ENCODE peak calls at places on chromosomes 3 and 15, in nine cellular contexts. J is activated naive CD8-positive, alpha-beta T cell treated with anti-CD3 and anti-CD28 coated beads for 36 hours; N is sciatic nerve; U is stimulated activated CD4-positive, alpha-beta T cell treated with anti-CD3 and anti-CD28 coated beads, TNF-alpha, amount 100 ng/mL, for 1 hour; G is testis; Z is hypothalamus; X is activated CD8-positive, alpha-beta T cell treated with anti-CD3 and anti-CD28 coated beads for 36 hours; O is NB4; L is adrenal gland. C is an unnamed sample.

GRCh38 chr15:40693904-40694705 is 869 bp upstream of the RAD51 start:
- DNase-seq in J (no peak), N (no peak), U (no peak), G (peak; percentile 26), Z (no peak), X (peak; percentile 13), O (peak; percentile 59), L (no peak), C (no peak)

GRCh38 chr3:128327606-128328031 is 139.1 kb downstream of the DNAJB8 start:
- DNase-seq in J (no peak), N (no peak), U (no peak), G (peak; percentile 6), Z (no peak), X (no peak), O (no peak), L (peak; percentile 7), C (no peak)

GRCh38 chr15:72098076-72098475 is 19.9 kb downstream of the MYO9A start:
- DNase-seq in J (no peak), N (no peak), U (no peak), G (no peak), Z (no peak), X (no peak), O (no peak), L (no peak), C (no peak)

GRCh38 chr3:148816971-148817519 is 10.6 kb upstream of the CPB1 start:
- DNase-seq in J (no peak), N (no peak), U (no peak), G (no peak), Z (no peak), X (no peak), O (no peak), L (no peak), C (no peak)

GRCh38 chr3:47295976-47296375 is 13.2 kb downstream of the KLHL18 start:
- DNase-seq in J (no peak), N (no peak), U (no peak), G (no peak), Z (no peak), X (no peak), O (no peak), L (no peak), C (no peak)

GRCh38 chr3:95810468-95810867 is 1003.9 kb upstream of the EPHA6 start:
- DNase-seq in J (no peak), N (no peak), U (no peak), G (no peak), Z (no peak), X (no peak), O (no peak), L (no peak), C (no peak)

GRCh38 chr15:22979699-22980188 is 424 bp downstream of the CYFIP1 start:
- DNase-seq in J (peak; percentile 6), N (peak; percentile 70), U (no peak), G (no peak), Z (no peak), X (peak; percentile 2), O (peak; percentile 50), L (no peak), C (no peak)

GRCh38 chr3:51686512-51687215 is 15.6 kb downstream of the TEX264 start:
- DNase-seq in J (peak; percentile 79), N (no peak), U (peak; percentile 64), G (peak; percentile 59), Z (no peak), X (peak; percentile 95), O (peak; percentile 97), L (peak; percentile 58), C (no peak)

GRCh38 chr3:102113421-102114041 is 264.2 kb downstream of the NFKBIZ start:
- DNase-seq in J (no peak), N (no peak), U (no peak), G (no peak), Z (no peak), X (peak; percentile 26), O (no peak), L (no peak), C (no peak)

GRCh38 chr3:196842567-196843434 is 24.9 kb upstream of the SENP5 start:
- DNase-seq in J (no peak), N (no peak), U (no peak), G (no peak), Z (no peak), X (peak; percentile 11), O (no peak), L (no peak), C (no peak)

GRCh38 chr3:188830955-188831354 is 340.8 kb upstream of the TPRG1 start:
- DNase-seq in J (no peak), N (no peak), U (no peak), G (no peak), Z (no peak), X (peak; percentile 15), O (peak; percentile 20), L (no peak), C (no peak)

GRCh38 chr3:126377211-126377610 is 17.5 kb upstream of the CFAP100 start:
- DNase-seq in J (no peak), N (peak; percentile 30), U (no peak), G (no peak), Z (no peak), X (no peak), O (no peak), L (peak; percentile 4), C (no peak)

GRCh38 chr15:62060896-62061280 is 641 bp upstream of the VPS13C start:
- DNase-seq in J (no peak), N (no peak), U (no peak), G (no peak), Z (no peak), X (no peak), O (no peak), L (no peak), C (no peak)

GRCh38 chr15:73617310-73617709 is 15.9 kb downstream of the NPTN start:
- DNase-seq in J (no peak), N (no peak), U (no peak), G (no peak), Z (no peak), X (no peak), O (no peak), L (no peak), C (no peak)

GRCh38 chr15:60299452-60300047 is 98.2 kb downstream of the ANXA2 start:
- DNase-seq in J (no peak), N (no peak), U (no peak), G (peak; percentile 55), Z (no peak), X (no peak), O (no peak), L (no peak), C (no peak)

GRCh38 chr3:120177907-120178306 is 83.7 kb upstream of the GSK3B start:
- DNase-seq in J (no peak), N (no peak), U (no peak), G (no peak), Z (no peak), X (no peak), O (peak; percentile 62), L (no peak), C (no peak)

GRCh38 chr15:31280831-31281216 is 45.8 kb upstream of the KLF13 start:
- DNase-seq in J (no peak), N (no peak), U (no peak), G (peak; percentile 12), Z (no peak), X (no peak), O (no peak), L (peak; percentile 1), C (no peak)

GRCh38 chr15:33098082-33099058 is 96.1 kb downstream of the FMN1 start:
- DNase-seq in J (no peak), N (no peak), U (no peak), G (no peak), Z (no peak), X (no peak), O (peak; percentile 65), L (no peak), C (no peak)

GRCh38 chr3:153963012-153963411 is 158.2 kb upstream of the ARHGEF26 start:
- DNase-seq in J (no peak), N (no peak), U (no peak), G (no peak), Z (no peak), X (no peak), O (no peak), L (no peak), C (no peak)

GRCh38 chr3:104101736-104102135 is 1265.0 kb upstream of the ALCAM start:
- DNase-seq in J (no peak), N (no peak), U (no peak), G (no peak), Z (no peak), X (no peak), O (no peak), L (no peak), C (no peak)

GRCh38 chr3:17394541-17395179 is 347.8 kb downstream of the TBC1D5 start:
- DNase-seq in J (no peak), N (no peak), U (no peak), G (no peak), Z (no peak), X (no peak), O (peak; percentile 1), L (no peak), C (no peak)